ENCODE peak calls at places on chromosomes 3 and 15, in eight cellular contexts. J is IMR-90, L is A673, A is cardiac muscle cell, H is ovary, D is mammary epithelial cell, Q is A549, V is stomach. K is an unnamed sample.
A peak's percentile ranks its signal among the peaks of the same experiment; 100 is the strongest.

GRCh38 chr3:19074257-19074938 is 73.9 kb upstream of the KCNH8 start:
- DNase-seq in J (no peak), L (no peak), A (no peak), H (no peak), D (no peak), Q (no peak), V (no peak), K (no peak)

GRCh38 chr3:187565701-187566100 is 104.5 kb downstream of the SST start:
- DNase-seq in J (no peak), L (no peak), A (no peak), H (no peak), D (no peak), Q (no peak), V (no peak), K (no peak)

GRCh38 chr3:129341331-129342141 is 62.9 kb downstream of the HMCES start:
- DNase-seq in J (no peak), L (no peak), A (no peak), H (no peak), D (no peak), Q (no peak), V (no peak), K (no peak)

GRCh38 chr15:70056091-70056680 is 41.5 kb downstream of the TLE3 start:
- DNase-seq in J (no peak), L (no peak), A (no peak), H (no peak), D (no peak), Q (no peak), V (no peak), K (no peak)

GRCh38 chr3:167209011-167209410 is 171.1 kb downstream of the ZBBX start:
- DNase-seq in J (no peak), L (no peak), A (no peak), H (no peak), D (no peak), Q (no peak), V (no peak), K (no peak)

GRCh38 chr15:85407421-85408269 is 27.2 kb downstream of the AKAP13 start:
- DNase-seq in J (peak; percentile 90), L (no peak), A (peak; percentile 76), H (no peak), D (peak; percentile 95), Q (peak; percentile 84), V (no peak), K (peak; percentile 80)

GRCh38 chr3:162538906-162539305 is 1042.3 kb downstream of the OTOL1 start:
- DNase-seq in J (peak; percentile 0), L (no peak), A (peak; percentile 18), H (no peak), D (no peak), Q (no peak), V (no peak), K (no peak)

GRCh38 chr3:194828126-194828525 is 142.4 kb downstream of the FAM43A start:
- DNase-seq in J (no peak), L (no peak), A (no peak), H (no peak), D (no peak), Q (no peak), V (no peak), K (no peak)

GRCh38 chr3:52121459-52121795 is 32.8 kb downstream of the POC1A start:
- DNase-seq in J (no peak), L (no peak), A (peak; percentile 12), H (no peak), D (no peak), Q (no peak), V (no peak), K (no peak)

GRCh38 chr3:33313331-33313730 is 36.1 kb downstream of the FBXL2 start:
- DNase-seq in J (peak; percentile 35), L (no peak), A (no peak), H (no peak), D (no peak), Q (no peak), V (no peak), K (no peak)

GRCh38 chr3:114504941-114505632 is 211.3 kb downstream of the TIGIT start:
- DNase-seq in J (peak; percentile 20), L (peak; percentile 14), A (no peak), H (no peak), D (peak; percentile 22), Q (no peak), V (no peak), K (no peak)

GRCh38 chr3:59388555-59389280 is 338.9 kb upstream of the CFAP20DC start:
- DNase-seq in J (no peak), L (no peak), A (no peak), H (no peak), D (peak; percentile 58), Q (no peak), V (no peak), K (peak; percentile 2)

GRCh38 chr3:119219069-119219468 is 21.6 kb downstream of the B4GALT4 start:
- DNase-seq in J (no peak), L (no peak), A (peak; percentile 33), H (no peak), D (no peak), Q (no peak), V (no peak), K (no peak)

GRCh38 chr15:74133071-74133702 is 2.8 kb downstream of the ISLR2 start:
- DNase-seq in J (no peak), L (no peak), A (no peak), H (no peak), D (no peak), Q (no peak), V (no peak), K (no peak)

GRCh38 chr3:119649764-119650163 is 10.6 kb downstream of the POPDC2 start:
- DNase-seq in J (peak; percentile 61), L (no peak), A (peak; percentile 52), H (no peak), D (no peak), Q (no peak), V (no peak), K (no peak)

GRCh38 chr3:110881069-110881468 is 190.5 kb upstream of the NECTIN3 start:
- DNase-seq in J (peak; percentile 54), L (peak; percentile 42), A (peak; percentile 55), H (peak; percentile 26), D (peak; percentile 79), Q (no peak), V (peak; percentile 89), K (peak; percentile 72)

GRCh38 chr3:100230715-100231114 is 30.1 kb upstream of the TBC1D23 start:
- DNase-seq in J (no peak), L (no peak), A (no peak), H (no peak), D (no peak), Q (no peak), V (no peak), K (no peak)

GRCh38 chr3:22606938-22607337 is 596.2 kb upstream of the UBE2E2 start:
- DNase-seq in J (no peak), L (no peak), A (no peak), H (no peak), D (peak; percentile 88), Q (no peak), V (no peak), K (peak; percentile 4)

GRCh38 chr3:71905426-71905825 is 120.5 kb upstream of the PROK2 start:
- DNase-seq in J (no peak), L (no peak), A (no peak), H (no peak), D (no peak), Q (no peak), V (no peak), K (no peak)

GRCh38 chr3:62186967-62187366 is 186.4 kb downstream of the FEZF2 start:
- DNase-seq in J (peak; percentile 31), L (peak; percentile 4), A (peak; percentile 62), H (peak; percentile 49), D (no peak), Q (peak; percentile 6), V (no peak), K (no peak)

GRCh38 chr3:77967621-77968020 is 927.7 kb downstream of the ROBO2 start:
- DNase-seq in J (no peak), L (no peak), A (no peak), H (no peak), D (no peak), Q (no peak), V (no peak), K (no peak)

GRCh38 chr3:59017617-59017984 is 32.2 kb downstream of the CFAP20DC start:
- DNase-seq in J (no peak), L (no peak), A (no peak), H (no peak), D (no peak), Q (no peak), V (no peak), K (no peak)

GRCh38 chr3:190017575-190018288 is 103.0 kb downstream of the P3H2 start:
- DNase-seq in J (peak; percentile 84), L (peak; percentile 70), A (peak; percentile 82), H (no peak), D (peak; percentile 70), Q (no peak), V (peak; percentile 35), K (peak; percentile 36)
- TF ChIP-seq CTCF in J (peak; percentile 67), L (peak; percentile 65), A (peak; percentile 49), H (peak; percentile 33), D (peak; percentile 41), Q (peak; percentile 77), V (no peak), K (peak; percentile 47)

DNA sequence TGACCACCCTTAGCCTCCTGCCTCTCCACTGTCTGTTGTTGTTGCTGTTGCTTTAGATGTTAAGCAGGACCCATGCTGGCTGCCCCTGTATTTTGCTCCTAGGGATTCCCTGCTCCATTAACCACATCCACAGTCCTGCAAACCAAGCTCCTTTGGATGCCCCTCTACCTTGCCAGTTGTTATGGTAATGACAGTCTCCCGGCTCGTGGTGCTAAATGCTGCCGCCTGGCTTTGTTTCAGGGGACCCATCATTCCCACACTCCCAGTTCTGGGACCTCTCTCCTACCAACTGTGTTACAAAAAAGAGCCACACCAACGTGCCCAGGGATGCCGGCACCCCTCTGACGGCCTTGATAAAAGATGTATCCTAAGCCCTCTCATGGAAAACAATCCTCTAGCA is 15.5 kb upstream of the MCCC1 start:
- DNase-seq in J (no peak), L (no peak), A (no peak), H (no peak), D (no peak), Q (no peak), V (no peak), K (no peak)
- TF ChIP-seq CTCF in J (no peak), L (no peak), A (no peak), H (no peak), D (no peak), Q (no peak), V (no peak), K (no peak)

GRCh38 chr3:60755094-60755493 is 496.2 kb downstream of the FHIT start:
- DNase-seq in J (no peak), L (no peak), A (no peak), H (no peak), D (no peak), Q (peak; percentile 0), V (no peak), K (no peak)
- TF ChIP-seq CTCF in J (no peak), L (peak; percentile 31), A (no peak), H (no peak), D (no peak), Q (no peak), V (no peak), K (no peak)

GRCh38 chr3:192449036-192449435 is 278.3 kb downstream of the FGF12 start:
- DNase-seq in J (no peak), L (peak; percentile 35), A (no peak), H (no peak), D (no peak), Q (no peak), V (no peak), K (no peak)

GRCh38 chr3:192444096-192444790 is 283.1 kb downstream of the FGF12 start:
- DNase-seq in J (peak; percentile 53), L (peak; percentile 76), A (peak; percentile 75), H (peak; percentile 63), D (peak; percentile 33), Q (peak; percentile 47), V (peak; percentile 67), K (peak; percentile 54)

GRCh38 chr3:192445768-192446644 is 281.3 kb downstream of the FGF12 start:
- DNase-seq in J (no peak), L (peak; percentile 78), A (peak; percentile 19), H (no peak), D (peak; percentile 11), Q (no peak), V (no peak), K (no peak)

GRCh38 chr3:192444791-192445106 is 282.6 kb downstream of the FGF12 start:
- DNase-seq in J (no peak), L (no peak), A (no peak), H (no peak), D (no peak), Q (no peak), V (no peak), K (no peak)
- TF ChIP-seq CTCF in J (no peak), L (peak; percentile 23), A (no peak), H (no peak), D (no peak), Q (no peak), V (no peak), K (peak; percentile 79)

K was measured in RWPE1.